ENCODE peak calls at places on chromosomes 1 and 21, in four cellular contexts. B is CD8-positive, alpha-beta T cell; R is left lung; P is tibial artery. O is an unnamed sample.

GRCh38 chr21:41622831-41623548 is 115.0 kb upstream of the TMPRSS2 start:
- DNase-seq in B (no peak), R (no peak), P (no peak), O (no peak)

GRCh38 chr1:64263335-64263734 is 59.9 kb downstream of the UBE2U start:
- DNase-seq in B (no peak), R (no peak), P (no peak), O (peak; percentile 78)

GRCh38 chr1:47582891-47583608 is 145.2 kb downstream of the FOXD2 start:
- DNase-seq in B (no peak), R (no peak), P (peak; percentile 48), O (peak; percentile 34)

GRCh38 chr21:31894441-31894840 is 21.6 kb downstream of the HUNK start:
- DNase-seq in B (no peak), R (no peak), P (no peak), O (no peak)

GRCh38 chr1:32773764-32774463 is 43.2 kb downstream of the YARS1 start:
- DNase-seq in B (no peak), R (no peak), P (no peak), O (no peak)

GRCh38 chr1:44154049-44154448 is 12.6 kb upstream of the KLF18 start:
- DNase-seq in B (no peak), R (no peak), P (no peak), O (no peak)

GRCh38 chr1:37609002-37609401 is 13.3 kb upstream of the GNL2 start:
- DNase-seq in B (no peak), R (no peak), P (no peak), O (no peak)

GRCh38 chr1:199685369-199685768 is 342.1 kb upstream of the NR5A2 start:
- DNase-seq in B (no peak), R (no peak), P (no peak), O (no peak)

GRCh38 chr1:30087465-30087864 is 635.9 kb downstream of the MATN1 start:
- DNase-seq in B (no peak), R (no peak), P (no peak), O (no peak)

DNA sequence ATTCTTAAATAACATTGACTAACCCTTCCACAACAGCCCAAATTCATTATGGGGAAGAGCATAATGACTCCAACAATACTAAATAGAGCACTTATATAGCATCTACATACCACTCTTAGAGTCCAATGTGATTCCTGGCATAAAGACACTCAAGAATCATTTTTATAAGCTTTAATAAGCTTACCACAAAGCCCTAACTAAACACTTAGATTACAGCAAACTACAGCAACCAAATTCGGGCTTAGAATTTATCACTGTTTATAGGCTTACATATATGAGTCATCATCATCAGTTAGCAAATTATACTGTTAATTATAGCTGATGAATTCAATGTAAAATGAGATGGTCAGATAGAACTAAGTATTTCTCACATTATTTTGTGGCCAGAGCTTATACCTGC is 7.3 kb downstream of the SCYL3 start:
- DNase-seq in B (no peak), R (no peak), P (no peak), O (no peak)
- H3K4me1 ChIP-seq in B (peaks cover 17% of the 10 kb centered on the region), R (peaks cover 20% of the 10 kb centered on the region), P (no peaks in the 10 kb centered on the region), O (peaks cover 7% of the 10 kb centered on the region)

GRCh38 chr1:55289614-55290013 is 74.5 kb upstream of the USP24 start:
- DNase-seq in B (no peak), R (no peak), P (no peak), O (no peak)
- TF ChIP-seq CTCF in B (no peak), R (no peak), P (no peak), O (no peak)

GRCh38 chr1:36149237-36149972 is at the start of gene TRAPPC3:
- DNase-seq in B (peak; percentile 100), R (peak; percentile 100), P (peak; percentile 100), O (peak; percentile 100)

GRCh38 chr1:36150296-36151132 is 1.2 kb upstream of the TRAPPC3 start:
- DNase-seq in B (peak; percentile 79), R (peak; percentile 96), P (peak; percentile 98), O (peak; percentile 96)

GRCh38 chr1:36149973-36150295 is 648 bp upstream of the TRAPPC3 start:
- DNase-seq in B (no peak), R (no peak), P (peak; percentile 81), O (no peak)

GRCh38 chr1:36151133-36151844 is 2.0 kb upstream of the TRAPPC3 start:
- DNase-seq in B (no peak), R (no peak), P (no peak), O (no peak)

GRCh38 chr1:36148821-36149236 is 457 bp downstream of the TRAPPC3 start:
- DNase-seq in B (no peak), R (no peak), P (no peak), O (no peak)
- H3K27ac ChIP-seq in B (peak overlapping the region; percentile 69), R (peak overlapping the region; percentile 77), P (peak overlapping the region; percentile 89), O (peak overlapping the region; percentile 98)

GRCh38 chr21:29305561-29305960 is 6.8 kb downstream of the BACH1 start:
- DNase-seq in B (no peak), R (no peak), P (no peak), O (no peak)
- H3K4me1 ChIP-seq in B (peaks cover 25% of the 10 kb centered on the region), R (peaks cover 91% of the 10 kb centered on the region), P (peaks cover 6% of the 10 kb centered on the region), O (peaks cover 60% of the 10 kb centered on the region)

DNA sequence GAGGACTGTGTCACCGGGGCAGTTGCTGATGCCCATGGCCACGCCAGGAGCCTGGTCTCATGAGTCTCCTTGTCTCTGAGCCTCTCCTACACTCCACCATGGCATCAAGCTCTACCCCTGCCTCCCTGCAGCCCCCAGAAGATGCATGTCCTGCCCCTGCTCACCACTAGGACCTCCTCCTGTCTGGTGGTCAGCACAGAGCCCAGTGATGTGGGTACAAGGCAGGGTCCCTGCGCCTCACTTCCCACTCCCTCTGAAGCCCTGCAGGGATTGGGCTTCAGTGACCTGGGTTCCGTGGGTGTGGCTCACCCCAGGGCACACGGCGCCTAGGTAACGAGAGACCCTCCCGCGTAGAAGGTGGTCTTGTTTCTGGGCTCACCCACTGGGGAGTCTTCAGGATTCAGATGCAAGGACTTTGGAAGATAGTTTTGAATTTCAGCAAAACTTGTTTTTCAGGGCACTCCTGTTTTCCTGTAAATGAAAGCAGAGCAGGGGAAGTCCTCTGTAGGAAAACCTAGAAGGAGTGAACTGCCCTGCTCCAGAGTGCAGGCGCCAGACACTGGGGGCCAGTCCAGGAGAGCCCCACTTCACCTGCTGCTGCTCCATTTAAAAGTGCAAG is 2.8 kb downstream of the COL18A1 start:
- DNase-seq in B (no peak), R (no peak), P (peak; percentile 68), O (peak; percentile 21)
- TF ChIP-seq CTCF in B (no peak), R (no peak), P (no peak), O (no peak)

GRCh38 chr1:115454835-115455511 is 116.9 kb upstream of the NGF start:
- DNase-seq in B (no peak), R (no peak), P (no peak), O (no peak)
- H3K27ac ChIP-seq in B (no peak overlapping the region), R (no peak overlapping the region), P (no peak overlapping the region), O (no peak overlapping the region)

DNA sequence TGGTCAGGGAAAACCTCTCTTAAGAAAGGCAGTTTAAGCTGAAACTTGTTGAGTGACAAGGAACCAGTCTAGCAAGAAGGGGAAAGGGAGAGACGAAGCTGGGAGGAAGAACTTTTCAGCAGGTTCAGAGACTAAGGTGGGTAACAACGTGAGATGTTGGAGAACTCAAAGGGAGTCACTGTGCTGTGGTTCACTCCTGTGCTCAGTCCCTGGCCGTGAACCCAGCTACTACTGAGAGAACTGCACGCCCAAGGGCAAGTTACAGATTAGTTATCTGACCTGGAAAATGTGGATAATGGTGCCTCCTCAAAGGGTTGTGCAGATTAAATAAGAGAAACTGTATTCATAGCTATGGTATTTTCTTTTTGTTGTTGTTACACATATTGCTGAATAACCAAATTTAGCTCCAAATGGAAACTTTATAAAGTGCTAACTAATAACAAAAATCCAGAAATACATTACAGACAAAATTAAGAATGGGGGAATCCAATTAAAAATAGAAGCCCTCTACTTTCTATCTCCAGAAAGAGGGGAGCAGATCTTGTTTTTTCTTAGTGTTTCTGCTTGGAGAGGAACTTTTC is 2.9 kb downstream of the ZBTB40 start:
- DNase-seq in B (no peak), R (no peak), P (no peak), O (no peak)
- H3K4me1 ChIP-seq in B (peaks cover 18% of the 10 kb centered on the region), R (peaks cover 29% of the 10 kb centered on the region), P (peaks cover 4% of the 10 kb centered on the region), O (no peaks in the 10 kb centered on the region)